ENCODE peak calls at places on chromosome 6, in five cellular contexts. Z is neural progenitor cell; U is iris pigment epithelial cell; S is activated CD4-positive, alpha-beta T cell treated with anti-CD3 and anti-CD28 coated beads, Interleukin-2, amount 50 U/mL, for 48 hours; X is AG08396. V is an unnamed sample.

GRCh38 chr6:154613137-154613676 is 102.7 kb upstream of the CNKSR3 start:
- DNase-seq in S (no peak), X (peak), U (peak), Z (no peak), V (no peak)

GRCh38 chr6:89708316-89708715 is 69.8 kb upstream of the LYRM2 start:
- DNase-seq in X (no peak), U (no peak), S (no peak), Z (no peak), V (no peak)

GRCh38 chr6:42045538-42046460 is 4.5 kb upstream of the TAF8 start:
- DNase-seq in Z (no peak), X (peak), U (peak), S (peak), V (peak)

GRCh38 chr6:123909989-123910388 is 106.3 kb downstream of the NKAIN2 start:
- DNase-seq in X (no peak), Z (no peak), U (no peak), S (no peak), V (no peak)

GRCh38 chr6:28137458-28138020 is 4.1 kb upstream of the ZKSCAN8 start:
- DNase-seq in X (no peak), U (no peak), Z (no peak), S (peak), V (peak)

GRCh38 chr6:49326337-49326736 is 136.7 kb downstream of the MMUT start:
- DNase-seq in S (no peak), X (peak), U (peak), Z (no peak), V (no peak)

GRCh38 chr6:35797837-35798526 is 859 bp upstream of the CLPS start:
- DNase-seq in S (no peak), X (no peak), Z (no peak), U (no peak), V (no peak)

GRCh38 chr6:17035257-17035757 is 66.5 kb upstream of the STMND1 start:
- DNase-seq in X (no peak), U (no peak), Z (no peak), S (no peak), V (no peak)

GRCh38 chr6:149464411-149464810 is 20.4 kb downstream of the ZC3H12D start:
- DNase-seq in Z (no peak), X (no peak), U (no peak), S (no peak), V (no peak)

GRCh38 chr6:160975111-160975510 is 16.5 kb upstream of the MAP3K4 start:
- DNase-seq in U (no peak), Z (no peak), X (no peak), S (no peak), V (no peak)

GRCh38 chr6:11830105-11830504 is 51.5 kb upstream of the ADTRP start:
- DNase-seq in S (no peak), X (no peak), U (no peak), Z (no peak), V (no peak)

GRCh38 chr6:4928426-4928825 is 75.4 kb downstream of the RPP40 start:
- DNase-seq in U (peak), X (peak), S (no peak), Z (no peak), V (peak)

GRCh38 chr6:129699661-129700060 is 10.3 kb downstream of the ARHGAP18 start:
- DNase-seq in S (no peak), X (no peak), U (no peak), Z (no peak), V (peak)

GRCh38 chr6:154298297-154298696 is 58.3 kb downstream of the IPCEF1 start:
- DNase-seq in S (no peak), Z (no peak), X (no peak), U (peak), V (no peak)

GRCh38 chr6:107185570-107185969 is 70.3 kb upstream of the BEND3 start:
- DNase-seq in U (peak), S (no peak), Z (peak), X (peak), V (no peak)

GRCh38 chr6:8174571-8174970 is 72.2 kb upstream of the EEF1E1 start:
- DNase-seq in S (no peak), X (no peak), Z (no peak), U (no peak), V (no peak)

GRCh38 chr6:158255974-158256601 is 56.2 kb upstream of the TULP4 start:
- DNase-seq in S (no peak), Z (no peak), X (no peak), U (no peak), V (no peak)

GRCh38 chr6:140661691-140662090 is 1287.2 kb upstream of the CITED2 start:
- DNase-seq in U (peak), X (peak), S (no peak), Z (no peak), V (no peak)

GRCh38 chr6:40714576-40715500 is 127.7 kb upstream of the LRFN2 start:
- DNase-seq in U (no peak), S (no peak), Z (no peak), X (no peak), V (no peak)

GRCh38 chr6:144344651-144345050 is 59.5 kb downstream of the UTRN start:
- DNase-seq in Z (no peak), X (no peak), S (no peak), U (no peak), V (no peak)

GRCh38 chr6:161449521-161449920 is 175.7 kb upstream of the AGPAT4 start:
- DNase-seq in S (no peak), U (no peak), X (no peak), Z (no peak), V (no peak)

GRCh38 chr6:42199106-42199981 is 4.6 kb upstream of the GUCA1B start:
- DNase-seq in U (peak), X (no peak), S (no peak), Z (no peak), V (peak)

GRCh38 chr6:133609404-133610270 is 279.3 kb upstream of the TCF21 start:
- DNase-seq in X (peak), U (peak), Z (no peak), S (no peak), V (no peak)

GRCh38 chr6:30557683-30557981 is 537 bp downstream of the PRR3 start:
- DNase-seq in U (no peak), S (no peak), Z (no peak), X (peak), V (peak)

GRCh38 chr6:90284745-90285481 is 11.7 kb downstream of the BACH2 start:
- DNase-seq in Z (no peak), X (no peak), S (no peak), U (peak), V (no peak)

GRCh38 chr6:100904316-100904715 is 23.2 kb upstream of the ASCC3 start:
- DNase-seq in X (no peak), S (no peak), U (no peak), Z (no peak), V (no peak)

GRCh38 chr6:163738304-163738703 is 323.8 kb downstream of the QKI start:
- DNase-seq in X (no peak), Z (no peak), S (no peak), U (no peak), V (no peak)

V was measured in GF-D8.